ENCODE peak calls at places on chromosomes 2 and 18, in nine cellular contexts. C is hypothalamus; E is C1 segment of cervical spinal cord; J is activated CD8-positive, alpha-beta memory T cell treated with anti-CD3 and anti-CD28 coated beads for 1 hour; M is GM03348; Q is BJ; N is H4; L is NCI-H2029; H is H54. A is an unnamed sample.

GRCh38 chr2:239154971-239155805 is 245.6 kb downstream of the HDAC4 start:
- DNase-seq in J (no peak), N (no peak), L (no peak), C (peak), H (no peak), E (peak), M (no peak), Q (no peak), A (no peak)

GRCh38 chr2:64952113-64952895 is 36.9 kb upstream of the SLC1A4 start:
- DNase-seq in J (no peak), L (no peak), M (no peak), N (peak), C (no peak), E (no peak), Q (no peak), H (no peak), A (no peak)

GRCh38 chr2:73999881-74000597 is 15.3 kb downstream of the TET3 start:
- DNase-seq in M (no peak), C (no peak), J (no peak), Q (no peak), H (no peak), N (peak), L (no peak), E (no peak), A (peak)

GRCh38 chr2:22124003-22124402 is 1000.2 kb downstream of the TDRD15 start:
- DNase-seq in M (no peak), N (no peak), J (no peak), C (no peak), L (no peak), E (no peak), Q (no peak), H (no peak), A (peak)

GRCh38 chr2:173755798-173756197 is 209.4 kb downstream of the SP3 start:
- DNase-seq in N (no peak), E (no peak), L (peak), H (no peak), M (no peak), C (no peak), Q (no peak), J (no peak), A (no peak)

GRCh38 chr2:2142350-2142749 is 188.7 kb downstream of the MYT1L start:
- DNase-seq in C (no peak), N (no peak), M (no peak), Q (no peak), L (no peak), E (no peak), J (no peak), H (no peak), A (no peak)

GRCh38 chr2:142300517-142300916 is 169.7 kb upstream of the LRP1B start:
- DNase-seq in Q (no peak), N (no peak), E (no peak), C (no peak), J (no peak), M (no peak), H (no peak), L (no peak), A (no peak)

GRCh38 chr2:44247924-44248323 is 27.4 kb upstream of the SLC3A1 start:
- DNase-seq in C (no peak), E (no peak), J (no peak), M (no peak), N (no peak), L (no peak), Q (no peak), H (no peak), A (peak)

GRCh38 chr18:36427369-36427768 is 129.9 kb downstream of the FHOD3 start:
- DNase-seq in C (no peak), N (no peak), M (no peak), E (no peak), Q (no peak), H (no peak), J (no peak), L (no peak), A (no peak)

GRCh38 chr2:117879003-117879402 is 64.5 kb downstream of the DDX18 start:
- DNase-seq in N (no peak), C (no peak), J (no peak), E (no peak), L (no peak), H (no peak), M (no peak), Q (no peak), A (no peak)

GRCh38 chr18:77131100-77131651 is 1.4 kb downstream of the MBP start:
- DNase-seq in L (no peak), C (no peak), N (no peak), Q (no peak), H (no peak), J (no peak), E (no peak), M (peak), A (no peak)

GRCh38 chr18:4181882-4182568 is 273.1 kb downstream of the DLGAP1 start:
- DNase-seq in J (no peak), E (no peak), M (no peak), L (no peak), Q (no peak), H (no peak), N (no peak), C (no peak), A (no peak)

GRCh38 chr2:234289789-234290188 is 207.1 kb downstream of the ARL4C start:
- DNase-seq in L (no peak), E (no peak), J (no peak), H (peak), N (peak), M (peak), Q (no peak), C (no peak), A (peak)

GRCh38 chr2:134465706-134466105 is 211.8 kb downstream of the MGAT5 start:
- DNase-seq in E (no peak), C (no peak), L (no peak), H (no peak), M (no peak), N (no peak), Q (no peak), J (no peak), A (no peak)

GRCh38 chr2:216073773-216074172 is 7.8 kb downstream of the PECR start:
- DNase-seq in H (no peak), Q (no peak), L (no peak), M (no peak), E (no peak), N (no peak), C (no peak), J (no peak), A (no peak)

GRCh38 chr2:118530976-118531375 is 316.5 kb downstream of the EN1 start:
- DNase-seq in E (no peak), J (no peak), C (no peak), L (no peak), M (peak), Q (no peak), H (no peak), N (no peak), A (no peak)

GRCh38 chr18:77055429-77056310 is 76.9 kb downstream of the MBP start:
- DNase-seq in M (no peak), H (no peak), C (no peak), L (no peak), E (no peak), Q (no peak), N (peak), J (no peak), A (no peak)

GRCh38 chr2:218435003-218435982 is 16.4 kb downstream of the VIL1 start:
- DNase-seq in C (no peak), E (no peak), M (peak), Q (no peak), L (no peak), H (no peak), J (no peak), N (no peak), A (no peak)

GRCh38 chr2:236541008-236541562 is 28.5 kb upstream of the ACKR3 start:
- DNase-seq in C (no peak), L (no peak), E (no peak), J (no peak), N (no peak), Q (peak), M (peak), H (no peak), A (no peak)

GRCh38 chr18:29076645-29077044 is 899.7 kb upstream of the CDH2 start:
- DNase-seq in M (no peak), C (no peak), J (no peak), Q (no peak), L (no peak), N (no peak), H (no peak), E (no peak), A (no peak)

GRCh38 chr2:220224711-220225519 is 597.5 kb downstream of the SLC4A3 start:
- DNase-seq in E (no peak), L (no peak), N (peak), H (no peak), M (peak), Q (peak), J (no peak), C (peak), A (peak)

GRCh38 chr18:77065221-77065981 is 67.2 kb downstream of the MBP start:
- DNase-seq in L (no peak), J (no peak), M (peak), Q (peak), N (peak), E (peak), C (no peak), H (no peak), A (peak)